ENCODE peak calls at places on chromosomes 12 and 14, in seven cellular contexts. V is MM.1S, O is GM12878, K is lower lobe of right lung, J is cardiac muscle cell, C is upper lobe of right lung, H is spleen. S is an unnamed sample. For H3K9me3, the result is how much of the 10 kb centered on the place peaks cover.

GRCh38 chr12:68106160-68106559 is 53.4 kb downstream of the IFNG start:
- DNase-seq in C (no peak), J (peak), K (no peak), H (no peak), O (no peak), V (no peak), S (no peak)

GRCh38 chr14:99955826-99956455 is 109.3 kb upstream of the EVL start:
- DNase-seq in C (no peak), V (no peak), H (no peak), J (no peak), K (no peak), O (no peak), S (no peak)

GRCh38 chr14:52313903-52314481 is at the start of gene PTGER2:
- DNase-seq in J (peak), K (peak), O (no peak), C (peak), H (peak), V (peak), S (peak)

GRCh38 chr14:100982764-100983163 is 79.2 kb upstream of the RTL1 start:
- DNase-seq in O (no peak), H (no peak), C (no peak), V (no peak), K (no peak), J (no peak), S (no peak)

GRCh38 chr14:47705683-47706082 is 30.3 kb upstream of the MDGA2 start:
- DNase-seq in V (no peak), K (no peak), O (no peak), J (no peak), H (no peak), C (no peak), S (no peak)

GRCh38 chr12:68899251-68899771 is 33.7 kb downstream of the CPM start:
- DNase-seq in C (peak), K (peak), H (no peak), J (peak), O (no peak), V (no peak), S (peak)

GRCh38 chr14:102928412-102929348 is 6.2 kb downstream of the AMN start:
- DNase-seq in J (peak), K (peak), O (no peak), H (peak), V (no peak), C (peak), S (peak)

GRCh38 chr14:55707365-55707804 is 127.4 kb downstream of the KTN1 start:
- DNase-seq in H (no peak), J (peak), K (no peak), O (no peak), C (no peak), V (no peak), S (no peak)

GRCh38 chr14:97644365-97644764 is 847.2 kb downstream of the VRK1 start:
- DNase-seq in V (no peak), H (no peak), K (no peak), O (no peak), J (no peak), C (no peak), S (no peak)

GRCh38 chr14:92937229-92937937 is 14.4 kb downstream of the CHGA start:
- DNase-seq in O (no peak), C (no peak), J (no peak), K (no peak), V (no peak), H (no peak), S (no peak)

GRCh38 chr14:43535231-43535838 is 971.7 kb downstream of the FSCB start:
- DNase-seq in V (no peak), H (no peak), O (no peak), K (no peak), C (no peak), J (no peak), S (no peak)

GRCh38 chr14:94738786-94739185 is 31.1 kb downstream of the GSC start:
- DNase-seq in H (no peak), J (peak), O (no peak), C (no peak), V (no peak), K (no peak), S (no peak)

GRCh38 chr14:72652179-72652578 is 241.7 kb downstream of the DPF3 start:
- DNase-seq in V (no peak), K (no peak), O (no peak), J (no peak), H (no peak), C (no peak), S (no peak)

GRCh38 chr12:57299514-57300016 is 48.6 kb upstream of the STAC3 start:
- DNase-seq in O (no peak), J (peak), V (no peak), K (no peak), H (no peak), C (no peak), S (no peak)

GRCh38 chr12:102427542-102427923 is 52.8 kb downstream of the IGF1 start:
- DNase-seq in K (no peak), H (no peak), V (no peak), J (no peak), C (no peak), O (no peak), S (no peak)

GRCh38 chr12:127280393-127281275 is 986.3 kb upstream of the TMEM132C start:
- DNase-seq in K (peak), H (peak), V (peak), C (peak), O (no peak), J (peak), S (peak)

GRCh38 chr14:50855558-50855957 is 16.3 kb upstream of the ABHD12B start:
- DNase-seq in J (peak), K (no peak), V (no peak), C (no peak), H (no peak), O (no peak), S (no peak)

GRCh38 chr12:51941011-51941561 is 10.4 kb upstream of the ACVR1B start:
- DNase-seq in K (no peak), C (no peak), H (no peak), V (no peak), J (peak), O (no peak), S (peak)

GRCh38 chr14:72614891-72615410 is 278.9 kb downstream of the DPF3 start:
- DNase-seq in K (no peak), H (no peak), C (no peak), J (no peak), O (no peak), V (no peak), S (no peak)

GRCh38 chr12:81077686-81078441 is at the start of gene ACSS3:
- DNase-seq in K (peak), O (no peak), J (peak), V (no peak), H (no peak), C (peak), S (peak)

GRCh38 chr14:74647834-74648361 is 35.9 kb upstream of the LTBP2 start:
- DNase-seq in J (no peak), O (no peak), K (no peak), H (no peak), V (no peak), C (no peak), S (no peak)

GRCh38 chr12:115491851-115492250 is 785.6 kb downstream of the MED13L start:
- DNase-seq in H (no peak), V (no peak), C (no peak), O (no peak), J (no peak), K (no peak), S (no peak)

GRCh38 chr14:89564999-89565398 is 148.0 kb upstream of the FOXN3 start:
- DNase-seq in K (no peak), H (no peak), J (no peak), C (no peak), O (no peak), V (no peak), S (no peak)

DNA sequence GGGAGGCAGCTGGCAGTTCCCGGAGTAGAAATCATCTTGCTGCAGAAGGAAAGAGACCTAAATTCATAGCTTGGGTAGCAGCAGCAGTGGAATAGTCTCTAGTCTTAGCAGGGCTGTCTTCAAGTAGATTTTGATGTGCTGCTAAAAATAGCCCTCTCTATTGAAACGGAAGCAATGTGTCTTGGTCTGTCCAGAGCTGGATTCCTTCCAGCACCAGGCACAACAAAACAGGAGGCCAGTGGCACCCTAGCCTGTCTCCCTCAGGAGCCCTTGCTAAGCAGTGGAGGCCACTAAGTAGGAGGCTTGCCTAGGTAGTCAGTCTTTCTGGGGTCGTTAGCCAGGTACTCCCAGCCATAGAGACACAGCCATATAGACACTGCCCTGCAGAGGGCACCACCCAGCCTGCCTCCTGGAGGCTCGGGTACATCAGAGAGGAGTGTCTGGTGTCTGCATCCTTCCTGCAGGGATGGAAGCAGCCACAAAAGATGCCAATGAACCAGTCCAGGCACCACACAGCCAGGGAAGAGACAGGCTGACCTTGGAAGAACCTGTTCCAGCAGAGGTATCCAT is 97.5 kb downstream of the CRACR2A start:
- DNase-seq in C (no peak), V (no peak), K (no peak), O (no peak), J (peak), H (no peak), S (peak)
- TF ChIP-seq CTCF in C (no peak), V (peak), K (no peak), O (peak), J (peak), H (peak), S (peak)

DNA sequence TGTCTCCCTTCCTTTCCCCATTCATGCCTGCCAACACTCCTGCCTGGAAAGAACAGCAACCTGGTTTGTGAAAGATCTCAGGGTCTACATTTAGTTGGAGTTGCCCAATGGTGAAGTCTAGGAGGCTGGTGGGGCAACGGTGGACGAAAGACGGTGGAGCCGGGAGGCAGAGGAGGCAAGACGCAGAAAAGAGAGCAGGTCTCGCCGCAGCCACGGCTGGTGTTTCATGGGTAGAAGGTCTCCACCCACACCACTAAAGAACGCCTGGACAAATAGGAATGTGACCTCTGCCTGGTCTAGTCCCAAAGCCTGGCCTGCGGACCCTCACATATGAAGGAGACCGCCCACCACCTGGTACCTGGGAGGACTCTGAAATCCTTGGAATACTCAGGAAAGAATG is 185.6 kb downstream of the ALG10 start:
- DNase-seq in C (no peak), H (no peak), K (no peak), J (no peak), V (no peak), O (no peak), S (no peak)
- H3K9me3 ChIP-seq in C (under half), H (under half), K (under half), J (under half), V (under half), O (under half), S (under half)

GRCh38 chr12:22115711-22116110 is 69.7 kb downstream of the CMAS start:
- DNase-seq in O (no peak), K (no peak), V (no peak), J (no peak), H (no peak), C (no peak), S (no peak)
- H3K4me3 ChIP-seq in O (no peak), K (no peak), V (no peak), J (no peak), H (no peak), C (no peak), S (no peak)

GRCh38 chr14:105347587-105347968 is 33.0 kb downstream of the PACS2 start:
- DNase-seq in O (no peak), C (no peak), H (no peak), J (no peak), V (no peak), K (no peak), S (no peak)

GRCh38 chr14:105346880-105347586 is 32.5 kb downstream of the PACS2 start:
- DNase-seq in K (no peak), H (no peak), O (no peak), C (no peak), J (no peak), V (no peak), S (no peak)

GRCh38 chr14:105346200-105346533 is 31.6 kb downstream of the PACS2 start:
- DNase-seq in K (no peak), J (no peak), V (no peak), H (no peak), C (no peak), O (no peak), S (no peak)

GRCh38 chr14:105340821-105341408 is 26.4 kb downstream of the PACS2 start:
- DNase-seq in J (no peak), H (no peak), K (no peak), C (no peak), O (no peak), V (no peak), S (peak)

GRCh38 chr14:105343194-105343593 is 28.6 kb downstream of the PACS2 start:
- DNase-seq in H (no peak), K (no peak), J (peak), C (no peak), V (no peak), O (no peak), S (no peak)
- TF ChIP-seq CTCF in H (no peak), K (no peak), J (no peak), C (no peak), V (no peak), O (no peak), S (no peak)

GRCh38 chr14:61761557-61761956 is 663 bp upstream of the SNAPC1 start:
- DNase-seq in O (no peak), J (no peak), H (no peak), C (no peak), V (no peak), K (no peak), S (no peak)
- H3K9me3 ChIP-seq in O (under half), J (under half), H (under half), C (under half), V (under half), K (under half), S (under half)

GRCh38 chr12:124782132-124782531 is 81.5 kb downstream of the SCARB1 start:
- DNase-seq in J (no peak), C (no peak), O (no peak), K (no peak), H (no peak), V (no peak), S (no peak)
- H3K4me3 ChIP-seq in J (no peak), C (no peak), O (no peak), K (no peak), H (no peak), V (no peak), S (no peak)

GRCh38 chr12:47888127-47888819 is 16.5 kb downstream of the VDR start:
- DNase-seq in H (no peak), J (no peak), C (no peak), V (no peak), K (no peak), O (no peak), S (no peak)

GRCh38 chr12:47885566-47885965 is 19.2 kb downstream of the VDR start:
- DNase-seq in K (no peak), C (no peak), H (no peak), O (no peak), V (no peak), J (peak), S (no peak)

GRCh38 chr12:47885012-47885501 is 19.7 kb downstream of the VDR start:
- DNase-seq in J (peak), O (peak), H (no peak), V (no peak), C (no peak), K (no peak), S (no peak)

GRCh38 chr12:47887529-47887928 is 17.3 kb downstream of the VDR start:
- DNase-seq in K (no peak), C (no peak), V (no peak), O (no peak), H (no peak), J (no peak), S (no peak)

GRCh38 chr12:47886471-47887240 is 18.1 kb downstream of the VDR start:
- DNase-seq in K (no peak), J (peak), O (no peak), C (no peak), V (no peak), H (no peak), S (no peak)
- TF ChIP-seq CTCF in K (no peak), J (no peak), O (no peak), C (no peak), V (no peak), H (no peak), S (no peak)

GRCh38 chr14:104151028-104151385 is 12.6 kb downstream of the KIF26A start:
- DNase-seq in C (no peak), H (no peak), O (no peak), K (no peak), J (no peak), V (no peak), S (no peak)
- H3K9me3 ChIP-seq in C (under half), H (under half), O (under half), K (under half), J (under half), V (under half), S (under half)

GRCh38 chr12:7090222-7090998 is 1.8 kb downstream of the C1R start:
- DNase-seq in H (no peak), C (no peak), O (no peak), K (no peak), J (peak), V (no peak), S (no peak)

GRCh38 chr12:7092229-7092985 is at the start of gene C1R:
- DNase-seq in O (no peak), K (peak), H (peak), V (peak), J (peak), C (peak), S (peak)

GRCh38 chr12:7091660-7092228 is 501 bp downstream of the C1R start:
- DNase-seq in O (no peak), V (no peak), H (no peak), K (no peak), C (peak), J (peak), S (peak)

GRCh38 chr12:7089196-7089871 is 2.9 kb downstream of the C1R start:
- DNase-seq in K (no peak), H (no peak), J (no peak), C (no peak), V (no peak), O (no peak), S (no peak)

DNA sequence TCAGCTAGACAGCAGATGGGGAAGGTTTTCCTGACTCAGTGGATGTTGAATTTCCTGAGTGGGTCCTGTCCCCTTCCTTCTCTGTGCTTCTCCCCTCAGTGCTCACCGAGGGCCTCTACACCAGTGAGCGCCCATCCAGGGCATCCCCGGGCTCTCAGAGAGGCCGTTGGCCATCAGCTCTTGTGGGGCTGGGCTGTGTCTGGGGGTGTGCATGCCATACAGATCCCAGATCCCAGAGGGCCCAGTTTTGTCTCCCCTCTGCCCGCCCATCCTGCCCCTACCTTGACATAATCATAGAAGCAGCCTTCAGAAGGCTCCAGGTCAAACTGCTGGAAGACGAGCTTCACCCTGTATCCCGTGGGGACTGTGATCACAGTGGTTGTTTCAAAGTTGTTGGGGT is 1.1 kb downstream of the C1R start:
- DNase-seq in H (no peak), O (no peak), C (peak), J (no peak), V (no peak), K (no peak), S (no peak)
- H3K4me3 ChIP-seq in H (peak), O (no peak), C (peak), J (no peak), V (no peak), K (peak), S (peak)